ENCODE peak calls at places on chromosomes 12 and 14, in ten cellular contexts. Q is stimulated activated CD4-positive, alpha-beta T cell treated with anti-CD3 and anti-CD28 coated beads, Interleukin-1b, Interleukin-23, amount 100 ng/mL, for 24 hours; Z is sciatic nerve; B is psoas muscle; P is NCI-H1105; W is activated T-helper 1 cell treated with Interleukin-2 at 50 U/mL for 16 hours; V is progenitor cell of endocrine pancreas; N is amygdala; D is activated naive CD4-positive, alpha-beta T cell; S is midbrain. K is an unnamed sample.

GRCh38 chr14:91755560-91755959 is 23.7 kb upstream of the CATSPERB start:
- DNase-seq in Q (no peak), P (no peak), N (no peak), V (no peak), S (no peak), W (no peak), Z (no peak), B (no peak), D (no peak), K (no peak)

GRCh38 chr12:71157601-71158233 is at the start of gene TSPAN8:
- DNase-seq in D (no peak), Q (no peak), N (no peak), S (no peak), B (no peak), P (peak; percentile 75), V (no peak), Z (no peak), W (no peak), K (no peak)

GRCh38 chr12:106274575-106275081 is 26.8 kb upstream of the CKAP4 start:
- DNase-seq in B (no peak), P (no peak), V (no peak), Q (no peak), W (no peak), N (no peak), Z (no peak), D (no peak), S (no peak), K (no peak)

GRCh38 chr14:55580401-55581010 is 499 bp downstream of the KTN1 start:
- DNase-seq in Q (peak; percentile 6), D (peak; percentile 22), B (peak; percentile 86), V (peak; percentile 30), W (peak; percentile 54), Z (peak; percentile 68), S (no peak), N (peak; percentile 29), P (no peak), K (peak; percentile 14)

GRCh38 chr14:103949386-103949785 is 7.1 kb upstream of the RD3L start:
- DNase-seq in N (no peak), V (no peak), Q (no peak), P (no peak), W (no peak), S (no peak), Z (no peak), B (no peak), D (no peak), K (no peak)

GRCh38 chr14:31420013-31420318 is 384 bp downstream of the HEATR5A start:
- DNase-seq in P (peak; percentile 10), S (peak; percentile 17), N (peak; percentile 22), Z (peak; percentile 74), Q (peak; percentile 6), B (peak; percentile 80), W (no peak), D (no peak), V (peak; percentile 75), K (peak; percentile 22)

GRCh38 chr12:129101404-129101803 is 248.1 kb downstream of the GLT1D1 start:
- DNase-seq in D (no peak), N (no peak), V (no peak), W (no peak), Q (no peak), B (no peak), S (peak; percentile 7), P (no peak), Z (no peak), K (peak; percentile 49)

GRCh38 chr12:46473634-46474201 is 101.1 kb upstream of the SLC38A2 start:
- DNase-seq in D (no peak), N (no peak), S (peak; percentile 12), Z (peak; percentile 65), B (peak; percentile 58), Q (no peak), P (peak; percentile 64), V (no peak), W (no peak), K (no peak)

GRCh38 chr12:54448344-54448743 is 25.1 kb downstream of the GTSF1 start:
- DNase-seq in V (no peak), D (no peak), B (no peak), S (no peak), Z (no peak), P (no peak), N (no peak), Q (no peak), W (no peak), K (no peak)

GRCh38 chr14:67240168-67240932 is 885 bp upstream of the PALS1 start:
- DNase-seq in W (peak; percentile 5), Z (peak; percentile 73), Q (no peak), D (no peak), V (no peak), B (peak; percentile 77), S (peak; percentile 41), N (peak; percentile 41), P (no peak), K (peak; percentile 39)

GRCh38 chr12:12538535-12538934 is 24.1 kb downstream of the DUSP16 start:
- DNase-seq in B (no peak), V (no peak), N (no peak), P (no peak), W (no peak), Q (no peak), S (no peak), D (no peak), Z (no peak), K (no peak)

GRCh38 chr12:12172106-12172511 is 94.7 kb downstream of the LRP6 start:
- DNase-seq in S (no peak), Q (no peak), N (no peak), P (no peak), V (no peak), B (no peak), W (no peak), Z (no peak), D (no peak), K (no peak)

GRCh38 chr14:68806526-68807147 is 13.8 kb upstream of the ZFP36L1 start:
- DNase-seq in W (no peak), N (no peak), D (no peak), P (no peak), B (no peak), Z (no peak), V (no peak), Q (no peak), S (no peak), K (no peak)

GRCh38 chr14:101497910-101498860 is 63.1 kb upstream of the DIO3 start:
- DNase-seq in S (no peak), Z (peak; percentile 53), D (no peak), P (no peak), V (no peak), N (no peak), W (no peak), B (no peak), Q (no peak), K (peak; percentile 0)

GRCh38 chr14:39320318-39320717 is 86.6 kb downstream of the MIA2 start:
- DNase-seq in S (no peak), N (no peak), B (no peak), P (no peak), Q (no peak), V (no peak), W (no peak), D (no peak), Z (no peak), K (no peak)

GRCh38 chr14:52080817-52081755 is 12.2 kb upstream of the NID2 start:
- DNase-seq in P (no peak), B (no peak), S (no peak), N (no peak), Z (no peak), D (no peak), W (no peak), Q (no peak), V (no peak), K (no peak)

GRCh38 chr14:100472094-100472455 is 115.1 kb downstream of the BEGAIN start:
- DNase-seq in Q (no peak), Z (no peak), P (peak; percentile 80), D (no peak), B (no peak), V (no peak), S (no peak), W (no peak), N (no peak), K (no peak)

GRCh38 chr12:41917827-41918445 is 226.7 kb downstream of the GXYLT1 start:
- DNase-seq in Q (no peak), P (no peak), Z (no peak), B (no peak), V (no peak), N (no peak), W (no peak), D (no peak), S (no peak), K (peak; percentile 42)

GRCh38 chr14:73752297-73752992 is 38.3 kb upstream of the PNMA1 start:
- DNase-seq in S (peak; percentile 41), Q (no peak), Z (no peak), B (peak; percentile 82), V (no peak), W (no peak), N (no peak), P (no peak), D (no peak), K (no peak)

GRCh38 chr14:21071225-21072041 is 1.3 kb downstream of the ARHGEF40 start:
- DNase-seq in D (no peak), Z (peak; percentile 93), W (no peak), N (peak; percentile 57), V (peak; percentile 40), B (peak; percentile 90), S (peak; percentile 80), Q (no peak), P (peak; percentile 76), K (peak; percentile 85)

GRCh38 chr14:61330511-61330910 is 9.1 kb downstream of the PRKCH start:
- DNase-seq in B (no peak), P (no peak), W (no peak), S (no peak), V (no peak), D (no peak), Q (no peak), Z (no peak), N (no peak), K (no peak)

GRCh38 chr12:26346748-26347147 is 151.4 kb downstream of the SSPN start:
- DNase-seq in P (no peak), W (no peak), N (no peak), Z (no peak), B (no peak), V (no peak), S (no peak), D (no peak), Q (no peak), K (no peak)

GRCh38 chr12:98022961-98023360 is 492.4 kb upstream of the TMPO start:
- DNase-seq in Q (no peak), B (no peak), V (no peak), D (no peak), Z (no peak), N (no peak), W (no peak), S (no peak), P (no peak), K (no peak)

GRCh38 chr14:91845652-91846051 is 21.7 kb downstream of the TC2N start:
- DNase-seq in P (no peak), S (no peak), V (no peak), Q (no peak), Z (no peak), B (no peak), N (no peak), D (no peak), W (no peak), K (no peak)

GRCh38 chr14:95222151-95222631 is 64.9 kb upstream of the DICER1 start:
- DNase-seq in Z (no peak), N (no peak), P (no peak), V (no peak), D (no peak), S (no peak), W (no peak), Q (no peak), B (peak; percentile 77), K (no peak)

GRCh38 chr12:59626382-59626781 is 30.6 kb downstream of the SLC16A7 start:
- DNase-seq in Q (no peak), P (no peak), V (no peak), N (no peak), B (no peak), W (no peak), Z (no peak), S (no peak), D (no peak), K (no peak)

GRCh38 chr12:116881325-116881866 is at the start of gene HRK:
- DNase-seq in Q (no peak), N (no peak), D (no peak), Z (no peak), B (no peak), S (no peak), P (peak; percentile 43), V (peak; percentile 54), W (no peak), K (no peak)

K was measured in posterior cingulate gyrus.